ENCODE peak calls at places on chromosomes 6 and 20, in eight cellular contexts. One of them, this sample, is unnamed. For H3K4me1, the result is how much of the 10 kb centered on the place peaks cover.

GRCh38 chr6:100228437-100229424 is 234.7 kb upstream of the MCHR2 start:
- DNase-seq in astrocyte: peak
- DNase-seq in OCI-LY7: peak
- DNase-seq in A549: peak
- DNase-seq in H9: peak
- DNase-seq in H1: peak
- DNase-seq in MM.1S: peak
- DNase-seq in GM23338: peak
- DNase-seq in this sample: peak

GRCh38 chr6:7262037-7262461 is 51.0 kb downstream of the SSR1 start:
- DNase-seq in OCI-LY7: no peak
- DNase-seq in H9: peak
- DNase-seq in astrocyte: no peak
- DNase-seq in GM23338: peak
- DNase-seq in A549: peak
- DNase-seq in H1: no peak
- DNase-seq in MM.1S: no peak
- DNase-seq in this sample: no peak

GRCh38 chr6:147530132-147531060 is 21.9 kb downstream of the SAMD5 start:
- DNase-seq in OCI-LY7: peak
- DNase-seq in A549: no peak
- DNase-seq in astrocyte: no peak
- DNase-seq in H1: no peak
- DNase-seq in GM23338: peak
- DNase-seq in H9: no peak
- DNase-seq in MM.1S: peak
- DNase-seq in this sample: peak

GRCh38 chr20:43029161-43029560 is 160.5 kb downstream of the PTPRT start:
- DNase-seq in H1: no peak
- DNase-seq in astrocyte: no peak
- DNase-seq in H9: no peak
- DNase-seq in MM.1S: no peak
- DNase-seq in A549: no peak
- DNase-seq in OCI-LY7: no peak
- DNase-seq in GM23338: no peak
- DNase-seq in this sample: no peak

GRCh38 chr20:19850190-19850533 is 92.1 kb downstream of the RIN2 start:
- DNase-seq in H9: no peak
- DNase-seq in H1: no peak
- DNase-seq in OCI-LY7: no peak
- DNase-seq in astrocyte: peak
- DNase-seq in MM.1S: no peak
- DNase-seq in A549: no peak
- DNase-seq in GM23338: no peak
- DNase-seq in this sample: peak

GRCh38 chr20:4052554-4052953 is 37.2 kb upstream of the RNF24 start:
- DNase-seq in H1: no peak
- DNase-seq in MM.1S: no peak
- DNase-seq in OCI-LY7: no peak
- DNase-seq in H9: no peak
- DNase-seq in A549: no peak
- DNase-seq in astrocyte: no peak
- DNase-seq in GM23338: no peak
- DNase-seq in this sample: no peak

GRCh38 chr20:46545077-46545826 is 5.2 kb downstream of the OCSTAMP start:
- DNase-seq in astrocyte: no peak
- DNase-seq in GM23338: no peak
- DNase-seq in A549: no peak
- DNase-seq in OCI-LY7: no peak
- DNase-seq in MM.1S: peak
- DNase-seq in H9: no peak
- DNase-seq in H1: no peak
- DNase-seq in this sample: no peak

GRCh38 chr6:41371461-41371991 is 36.1 kb downstream of the NCR2 start:
- DNase-seq in H9: peak
- DNase-seq in astrocyte: peak
- DNase-seq in H1: no peak
- DNase-seq in A549: no peak
- DNase-seq in GM23338: peak
- DNase-seq in OCI-LY7: no peak
- DNase-seq in MM.1S: no peak
- DNase-seq in this sample: peak

GRCh38 chr20:25454153-25454900 is 46.9 kb downstream of the GINS1 start:
- DNase-seq in A549: no peak
- DNase-seq in GM23338: no peak
- DNase-seq in astrocyte: no peak
- DNase-seq in H1: no peak
- DNase-seq in OCI-LY7: no peak
- DNase-seq in MM.1S: no peak
- DNase-seq in H9: no peak
- DNase-seq in this sample: no peak

GRCh38 chr20:25534845-25535244 is 50.5 kb downstream of the NINL start:
- DNase-seq in A549: no peak
- DNase-seq in GM23338: no peak
- DNase-seq in H9: no peak
- DNase-seq in MM.1S: no peak
- DNase-seq in OCI-LY7: no peak
- DNase-seq in H1: no peak
- DNase-seq in astrocyte: no peak
- DNase-seq in this sample: no peak

GRCh38 chr6:42532038-42532669 is 31.7 kb upstream of the UBR2 start:
- DNase-seq in A549: peak
- DNase-seq in MM.1S: peak
- DNase-seq in H1: no peak
- DNase-seq in OCI-LY7: peak
- DNase-seq in astrocyte: peak
- DNase-seq in GM23338: peak
- DNase-seq in H9: no peak
- DNase-seq in this sample: peak

GRCh38 chr6:88089708-88090107 is 42.1 kb downstream of the SPACA1 start:
- DNase-seq in A549: no peak
- DNase-seq in OCI-LY7: no peak
- DNase-seq in MM.1S: no peak
- DNase-seq in astrocyte: no peak
- DNase-seq in H9: no peak
- DNase-seq in H1: no peak
- DNase-seq in GM23338: peak
- DNase-seq in this sample: no peak

GRCh38 chr20:4511776-4512175 is 209.9 kb upstream of the PRND start:
- DNase-seq in H9: no peak
- DNase-seq in H1: no peak
- DNase-seq in astrocyte: no peak
- DNase-seq in OCI-LY7: no peak
- DNase-seq in MM.1S: no peak
- DNase-seq in A549: no peak
- DNase-seq in GM23338: no peak
- DNase-seq in this sample: no peak

GRCh38 chr6:3090013-3090412 is 21.7 kb downstream of the RIPK1 start:
- DNase-seq in MM.1S: no peak
- DNase-seq in OCI-LY7: no peak
- DNase-seq in GM23338: no peak
- DNase-seq in A549: no peak
- DNase-seq in H1: no peak
- DNase-seq in H9: no peak
- DNase-seq in astrocyte: no peak
- DNase-seq in this sample: no peak

GRCh38 chr6:168440520-168441433 is at the start of gene SMOC2:
- DNase-seq in GM23338: peak
- DNase-seq in A549: no peak
- DNase-seq in H9: peak
- DNase-seq in astrocyte: no peak
- DNase-seq in H1: no peak
- DNase-seq in OCI-LY7: no peak
- DNase-seq in MM.1S: no peak
- DNase-seq in this sample: no peak

GRCh38 chr20:10381477-10381876 is 52.5 kb downstream of the MKKS start:
- DNase-seq in GM23338: peak
- DNase-seq in MM.1S: no peak
- DNase-seq in astrocyte: no peak
- DNase-seq in H1: no peak
- DNase-seq in OCI-LY7: no peak
- DNase-seq in H9: no peak
- DNase-seq in A549: no peak
- DNase-seq in this sample: peak

GRCh38 chr20:58851221-58851968 is 693 bp upstream of the GNAS-AS1 start:
- DNase-seq in H9: peak
- DNase-seq in A549: no peak
- DNase-seq in astrocyte: no peak
- DNase-seq in OCI-LY7: no peak
- DNase-seq in GM23338: peak
- DNase-seq in H1: no peak
- DNase-seq in MM.1S: no peak
- DNase-seq in this sample: no peak

GRCh38 chr6:35064508-35065440 is 76.4 kb downstream of the TCP11 start:
- DNase-seq in astrocyte: no peak
- DNase-seq in H9: peak
- DNase-seq in GM23338: no peak
- DNase-seq in OCI-LY7: no peak
- DNase-seq in MM.1S: no peak
- DNase-seq in H1: no peak
- DNase-seq in A549: no peak
- DNase-seq in this sample: no peak

GRCh38 chr20:47392721-47393073 is 36.2 kb upstream of the ZMYND8 start:
- DNase-seq in GM23338: no peak
- DNase-seq in H1: no peak
- DNase-seq in A549: no peak
- DNase-seq in OCI-LY7: no peak
- DNase-seq in MM.1S: no peak
- DNase-seq in H9: no peak
- DNase-seq in astrocyte: no peak
- DNase-seq in this sample: no peak

GRCh38 chr20:1423625-1424106 is 30.8 kb upstream of the FKBP1A start:
- DNase-seq in A549: no peak
- DNase-seq in MM.1S: peak
- DNase-seq in GM23338: peak
- DNase-seq in astrocyte: peak
- DNase-seq in H1: peak
- DNase-seq in H9: peak
- DNase-seq in OCI-LY7: peak
- DNase-seq in this sample: peak

DNA sequence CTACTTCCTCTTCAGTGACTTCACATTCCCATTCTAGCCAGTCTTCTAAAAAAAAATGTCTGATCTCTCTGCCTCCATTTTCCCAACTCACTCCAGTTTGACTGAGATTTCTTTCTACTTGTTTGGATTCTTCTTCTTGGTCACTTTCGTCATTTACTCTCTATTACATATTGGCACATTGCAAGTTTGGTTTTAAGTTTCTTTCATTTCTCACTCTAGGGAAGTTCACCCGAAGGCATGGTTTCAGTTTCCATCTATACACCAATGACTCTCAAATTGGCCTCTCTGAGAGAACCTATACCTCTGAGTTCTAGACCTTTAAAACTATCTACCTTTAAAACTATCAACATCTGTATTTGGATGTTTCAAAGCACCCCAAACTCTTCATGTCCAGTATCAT is 51.3 kb downstream of the CD109 start:
- DNase-seq in A549: no peak
- DNase-seq in OCI-LY7: no peak
- DNase-seq in MM.1S: peak
- DNase-seq in GM23338: no peak
- DNase-seq in H9: no peak
- DNase-seq in astrocyte: no peak
- DNase-seq in H1: no peak
- DNase-seq in this sample: no peak
- TF ChIP-seq CTCF in A549: no peak
- TF ChIP-seq CTCF in OCI-LY7: no peak
- TF ChIP-seq CTCF in MM.1S: no peak
- TF ChIP-seq CTCF in GM23338: no peak
- TF ChIP-seq CTCF in H9: no peak
- TF ChIP-seq CTCF in astrocyte: no peak
- TF ChIP-seq CTCF in H1: no peak
- TF ChIP-seq CTCF in this sample: no peak

GRCh38 chr6:9295641-9296040 is 860.3 kb upstream of the SLC35B3 start:
- DNase-seq in OCI-LY7: no peak
- DNase-seq in A549: no peak
- DNase-seq in H1: no peak
- DNase-seq in astrocyte: no peak
- DNase-seq in MM.1S: no peak
- DNase-seq in H9: no peak
- DNase-seq in GM23338: no peak
- DNase-seq in this sample: no peak

GRCh38 chr6:9292975-9293374 is 857.6 kb upstream of the SLC35B3 start:
- DNase-seq in A549: no peak
- DNase-seq in astrocyte: peak
- DNase-seq in MM.1S: no peak
- DNase-seq in H9: no peak
- DNase-seq in GM23338: no peak
- DNase-seq in OCI-LY7: no peak
- DNase-seq in H1: no peak
- DNase-seq in this sample: peak
- H3K4me2 ChIP-seq in A549: no peak
- H3K4me2 ChIP-seq in astrocyte: peak
- H3K4me2 ChIP-seq in MM.1S: no peak
- H3K4me2 ChIP-seq in H9: no peak
- H3K4me2 ChIP-seq in GM23338: no peak
- H3K4me2 ChIP-seq in OCI-LY7: no peak
- H3K4me2 ChIP-seq in H1: no peak
- H3K4me2 ChIP-seq in this sample: no peak

GRCh38 chr6:39226606-39227300 is 2.5 kb downstream of the KCNK5 start:
- DNase-seq in astrocyte: no peak
- DNase-seq in MM.1S: no peak
- DNase-seq in GM23338: no peak
- DNase-seq in A549: no peak
- DNase-seq in H9: no peak
- DNase-seq in H1: no peak
- DNase-seq in OCI-LY7: no peak
- DNase-seq in this sample: no peak
- H3K4me1 ChIP-seq in astrocyte: under half
- H3K4me1 ChIP-seq in MM.1S: under half
- H3K4me1 ChIP-seq in GM23338: half or more
- H3K4me1 ChIP-seq in A549: under half
- H3K4me1 ChIP-seq in H9: under half
- H3K4me1 ChIP-seq in H1: under half
- H3K4me1 ChIP-seq in OCI-LY7: under half
- H3K4me1 ChIP-seq in this sample: under half

GRCh38 chr20:57272883-57273282 is 6.4 kb upstream of the BMP7 start:
- DNase-seq in OCI-LY7: peak
- DNase-seq in MM.1S: no peak
- DNase-seq in H9: no peak
- DNase-seq in astrocyte: no peak
- DNase-seq in A549: no peak
- DNase-seq in H1: no peak
- DNase-seq in GM23338: no peak
- DNase-seq in this sample: no peak

GRCh38 chr20:57268399-57269076 is 2.1 kb upstream of the BMP7 start:
- DNase-seq in H9: no peak
- DNase-seq in GM23338: no peak
- DNase-seq in OCI-LY7: no peak
- DNase-seq in astrocyte: no peak
- DNase-seq in A549: no peak
- DNase-seq in MM.1S: no peak
- DNase-seq in H1: no peak
- DNase-seq in this sample: no peak

GRCh38 chr20:57269148-57269984 is 2.9 kb upstream of the BMP7 start:
- DNase-seq in H9: no peak
- DNase-seq in astrocyte: no peak
- DNase-seq in GM23338: peak
- DNase-seq in OCI-LY7: no peak
- DNase-seq in H1: no peak
- DNase-seq in MM.1S: no peak
- DNase-seq in A549: no peak
- DNase-seq in this sample: no peak

GRCh38 chr20:57267158-57267821 is 849 bp upstream of the BMP7 start:
- DNase-seq in MM.1S: no peak
- DNase-seq in H1: no peak
- DNase-seq in H9: no peak
- DNase-seq in GM23338: no peak
- DNase-seq in A549: no peak
- DNase-seq in astrocyte: no peak
- DNase-seq in OCI-LY7: no peak
- DNase-seq in this sample: no peak

GRCh38 chr20:57270204-57270937 is 3.9 kb upstream of the BMP7 start:
- DNase-seq in astrocyte: no peak
- DNase-seq in OCI-LY7: no peak
- DNase-seq in GM23338: peak
- DNase-seq in MM.1S: peak
- DNase-seq in H1: no peak
- DNase-seq in A549: no peak
- DNase-seq in H9: peak
- DNase-seq in this sample: no peak
- TF ChIP-seq CTCF in astrocyte: no peak
- TF ChIP-seq CTCF in OCI-LY7: peak
- TF ChIP-seq CTCF in GM23338: peak
- TF ChIP-seq CTCF in MM.1S: peak
- TF ChIP-seq CTCF in H1: no peak
- TF ChIP-seq CTCF in A549: no peak
- TF ChIP-seq CTCF in H9: peak
- TF ChIP-seq CTCF in this sample: no peak

This sample was measured in fibroblast of lung.